ENCODE peak calls at places on chromosomes 4 and X, in four cellular contexts. E is IMR-90, H is mesendoderm, V is H1. K is an unnamed sample.

GRCh38 chr4:42216569-42216968 is 64.1 kb upstream of the BEND4 start:
- DNase-seq in V (no peak), H (no peak), E (no peak), K (no peak)

GRCh38 chr4:39933689-39934590 is 43.8 kb downstream of the PDS5A start:
- DNase-seq in E (peak), H (peak), V (no peak), K (no peak)

GRCh38 chr4:45472490-45472889 is 651.4 kb downstream of the GABRG1 start:
- DNase-seq in V (no peak), E (no peak), H (no peak), K (no peak)

GRCh38 chr4:117134386-117134785 is 49.0 kb upstream of the TRAM1L1 start:
- DNase-seq in V (no peak), H (peak), E (peak), K (peak)

GRCh38 chrX:103393487-103393886 is 17.1 kb downstream of the BEX3 start:
- DNase-seq in H (no peak), V (no peak), E (peak), K (no peak)

GRCh38 chrX:115562492-115562872 is 1.5 kb downstream of the PLS3 start:
- DNase-seq in H (peak), E (peak), V (no peak), K (peak)

GRCh38 chrX:103779156-103779555 is 2.5 kb downstream of the PLP1 start:
- DNase-seq in E (no peak), H (no peak), V (no peak), K (peak)

GRCh38 chr4:147901886-147902285 is 170.0 kb downstream of the ARHGAP10 start:
- DNase-seq in H (no peak), E (peak), V (no peak), K (no peak)

GRCh38 chr4:130031858-130032257 is 935.9 kb downstream of the C4orf33 start:
- DNase-seq in E (no peak), H (no peak), V (no peak), K (no peak)

GRCh38 chrX:53659039-53659438 is 27.5 kb downstream of the HUWE1 start:
- DNase-seq in E (no peak), V (no peak), H (no peak), K (no peak)

GRCh38 chr4:92303621-92304027 is at the start of gene GRID2:
- DNase-seq in V (no peak), H (peak), E (peak), K (peak)

GRCh38 chr4:128244379-128244778 is 43.2 kb downstream of the PGRMC2 start:
- DNase-seq in H (no peak), E (peak), V (no peak), K (no peak)

GRCh38 chrX:132612990-132613564 is 124.2 kb upstream of the MBNL3 start:
- DNase-seq in E (peak), V (no peak), H (peak), K (peak)

GRCh38 chrX:16822723-16823122 is 36.5 kb downstream of the TXLNG start:
- DNase-seq in H (no peak), E (peak), V (no peak), K (no peak)

GRCh38 chrX:13387656-13388421 is 68.0 kb upstream of the ATXN3L start:
- DNase-seq in V (no peak), H (no peak), E (peak), K (no peak)

GRCh38 chrX:9785252-9785943 is 831 bp upstream of the SHROOM2 start:
- DNase-seq in E (no peak), V (no peak), H (no peak), K (no peak)

GRCh38 chr4:141223418-141223817 is 2.7 kb downstream of the ZNF330 start:
- DNase-seq in E (no peak), V (no peak), H (no peak), K (no peak)

GRCh38 chrX:103376979-103377324 is 614 bp downstream of the BEX3 start:
- DNase-seq in H (peak), V (no peak), E (peak), K (peak)

GRCh38 chrX:41779058-41779564 is 55.1 kb downstream of the GPR82 start:
- DNase-seq in V (no peak), H (no peak), E (peak), K (no peak)

GRCh38 chrX:77723684-77724083 is 62.3 kb downstream of the ATRX start:
- DNase-seq in E (no peak), V (no peak), H (no peak), K (no peak)

GRCh38 chr4:88897180-88897579 is 159.8 kb downstream of the FAM13A start:
- DNase-seq in E (peak), H (no peak), V (no peak), K (no peak)

GRCh38 chr4:73172166-73172565 is 86.4 kb downstream of the ANKRD17 start:
- DNase-seq in E (peak), V (no peak), H (no peak), K (no peak)

GRCh38 chr4:8192748-8193738 is 6.0 kb upstream of the SH3TC1 start:
- DNase-seq in E (peak), H (no peak), V (no peak), K (no peak)

GRCh38 chr4:7398104-7398423 is 36.7 kb downstream of the PSAPL1 start:
- DNase-seq in H (no peak), E (peak), V (no peak), K (no peak)

GRCh38 chrX:134803551-134804183 is 145.4 kb upstream of the PLAC1 start:
- DNase-seq in H (peak), V (no peak), E (no peak), K (no peak)

GRCh38 chr4:164799410-164799809 is 45.5 kb downstream of the SMIM31 start:
- DNase-seq in V (peak), E (no peak), H (no peak), K (peak)

GRCh38 chr4:2537011-2537830 is 774 bp downstream of the FAM193A start:
- DNase-seq in V (no peak), H (peak), E (peak), K (peak)

GRCh38 chr4:9925750-9926439 is 95.4 kb downstream of the SLC2A9 start:
- DNase-seq in H (no peak), E (no peak), V (no peak), K (no peak)

GRCh38 chr4:63017300-63017699 is 1392.0 kb downstream of the TECRL start:
- DNase-seq in E (no peak), V (no peak), H (no peak), K (no peak)

GRCh38 chr4:21753084-21753760 is 195.3 kb downstream of the KCNIP4 start:
- DNase-seq in V (no peak), H (peak), E (no peak), K (no peak)

GRCh38 chrX:23820235-23820782 is 37.3 kb downstream of the SAT1 start:
- DNase-seq in H (no peak), V (no peak), E (no peak), K (no peak)

DNA sequence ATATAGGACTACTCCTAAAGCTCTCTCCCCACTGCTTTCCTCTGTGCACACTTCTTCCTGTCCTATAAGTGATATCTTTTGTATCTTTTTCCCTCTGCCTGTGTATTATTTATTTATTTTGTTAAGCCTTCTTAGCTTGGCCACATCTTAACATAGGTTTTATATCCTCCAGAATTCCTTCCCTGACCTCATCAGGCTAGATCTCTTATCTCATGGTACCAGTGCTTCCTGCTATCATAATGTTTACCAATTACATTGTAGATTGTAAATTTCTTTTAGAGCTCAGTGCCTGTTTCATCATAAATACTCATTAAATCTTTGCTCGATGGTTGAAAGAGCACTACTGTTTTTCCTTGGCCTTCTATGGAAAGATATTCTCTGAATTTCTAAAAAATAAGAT is 22.3 kb downstream of the ERVMER34-1 start:
- DNase-seq in H (no peak), E (no peak), V (no peak), K (no peak)
- H4K5ac ChIP-seq in H (no peak), E (no peak), V (no peak), K (no peak)

DNA sequence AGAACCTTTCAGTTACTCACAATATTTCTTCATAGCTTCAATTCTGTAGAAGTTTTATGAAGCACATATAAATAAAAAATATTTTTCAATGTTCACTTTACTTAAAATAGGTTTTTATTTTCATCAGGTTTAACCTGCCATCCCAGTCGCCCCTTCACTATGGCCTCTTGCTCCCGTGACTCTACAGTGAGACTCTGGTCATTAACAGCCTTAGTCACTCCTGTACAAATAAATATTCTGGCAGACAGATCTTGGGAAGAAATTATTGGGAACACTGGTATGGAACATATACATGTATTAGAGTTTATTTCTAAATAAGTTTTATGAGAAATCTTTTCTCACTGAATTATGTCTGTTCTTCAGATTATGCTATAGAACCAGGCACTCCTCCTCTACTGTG is 45.7 kb downstream of the SPATA4 start:
- DNase-seq in E (peak), V (no peak), H (no peak), K (no peak)
- H3K4me2 ChIP-seq in E (no peak), V (no peak), H (no peak), K (no peak)

GRCh38 chr4:149781150-149781549 is 34.5 kb downstream of the IQCM start:
- DNase-seq in V (no peak), H (no peak), E (peak), K (no peak)

GRCh38 chr4:149784018-149784417 is 31.6 kb downstream of the IQCM start:
- DNase-seq in H (no peak), E (peak), V (no peak), K (no peak)

GRCh38 chr4:149788286-149788685 is 27.4 kb downstream of the IQCM start:
- DNase-seq in H (no peak), V (no peak), E (no peak), K (no peak)

GRCh38 chr4:149790172-149790907 is 25.3 kb downstream of the IQCM start:
- DNase-seq in V (no peak), H (no peak), E (no peak), K (no peak)

DNA sequence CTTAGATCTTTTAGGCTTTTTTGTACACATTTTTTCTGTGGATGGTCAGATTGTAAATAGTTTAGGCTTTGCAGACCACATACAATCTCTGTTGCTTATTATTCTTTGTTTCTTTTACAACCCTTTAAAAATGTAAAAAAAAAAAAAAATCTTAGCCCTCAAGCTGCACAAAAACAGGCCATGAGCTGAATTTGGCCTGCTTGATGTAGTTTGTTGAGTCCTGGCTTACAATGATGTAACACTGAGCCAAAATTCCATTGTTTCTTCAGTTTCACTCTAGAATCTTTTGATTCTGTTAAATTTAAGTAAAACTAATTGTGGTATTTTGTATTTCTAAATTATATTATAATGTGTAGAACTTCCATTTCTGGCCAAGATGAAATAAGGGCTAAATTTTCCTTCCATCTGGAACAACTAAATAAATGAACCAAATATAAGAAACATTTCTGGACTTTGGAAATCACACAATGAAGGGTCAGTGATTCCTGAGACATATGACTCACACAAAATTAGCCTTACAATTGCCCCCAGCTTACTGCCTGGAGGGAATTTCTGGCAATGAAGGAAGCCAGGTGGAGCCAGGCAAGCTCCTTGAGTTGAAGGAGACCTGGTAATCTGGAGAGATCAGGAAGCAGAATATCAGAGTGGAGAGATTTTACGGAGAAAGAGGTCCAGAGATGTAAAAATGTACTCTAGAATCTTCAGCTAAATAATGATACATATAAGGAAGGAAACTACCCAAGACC is 29.8 kb downstream of the IQCM start:
- DNase-seq in V (peak), H (peak), E (peak), K (peak)
- H4K5ac ChIP-seq in V (no peak), H (no peak), E (no peak), K (no peak)

GRCh38 chr4:180664766-180665368 is 1578.3 kb upstream of the TENM3 start:
- DNase-seq in H (peak), V (peak), E (peak), K (peak)

GRCh38 chr4:180669637-180670036 is 1573.6 kb upstream of the TENM3 start:
- DNase-seq in E (peak), H (peak), V (no peak), K (no peak)

GRCh38 chr4:180668732-180669131 is 1574.5 kb upstream of the TENM3 start:
- DNase-seq in H (no peak), E (no peak), V (no peak), K (no peak)

GRCh38 chr4:180665994-180666818 is 1577.0 kb upstream of the TENM3 start:
- DNase-seq in E (peak), V (no peak), H (peak), K (peak)

GRCh38 chr4:180665481-180665880 is 1577.7 kb upstream of the TENM3 start:
- DNase-seq in H (no peak), V (no peak), E (no peak), K (no peak)
- H3K4me2 ChIP-seq in H (no peak), V (no peak), E (no peak), K (no peak)

GRCh38 chr4:153064571-153064970 is 128.4 kb downstream of the FHDC1 start:
- DNase-seq in H (no peak), E (no peak), V (no peak), K (peak)
- H4K5ac ChIP-seq in H (no peak), E (no peak), V (no peak), K (no peak)

GRCh38 chr4:25417014-25417413 is 40.0 kb downstream of the ANAPC4 start:
- DNase-seq in E (no peak), H (no peak), V (no peak), K (no peak)
- H3K4me2 ChIP-seq in E (no peak), H (no peak), V (no peak), K (no peak)

GRCh38 chr4:173521474-173522159 is 8.4 kb downstream of the HAND2 start:
- DNase-seq in H (no peak), E (no peak), V (no peak), K (no peak)
- H4K5ac ChIP-seq in H (no peak), E (no peak), V (no peak), K (no peak)

GRCh38 chrX:107729558-107730297 is 45.9 kb downstream of the TSC22D3 start:
- DNase-seq in E (no peak), H (peak), V (no peak), K (peak)

GRCh38 chrX:107730298-107730655 is 45.3 kb downstream of the TSC22D3 start:
- DNase-seq in E (no peak), V (no peak), H (no peak), K (no peak)

GRCh38 chrX:107730991-107731766 is 44.4 kb downstream of the TSC22D3 start:
- DNase-seq in H (no peak), E (peak), V (no peak), K (no peak)

GRCh38 chrX:107733686-107734085 is 41.9 kb downstream of the TSC22D3 start:
- DNase-seq in V (no peak), H (no peak), E (no peak), K (no peak)

DNA sequence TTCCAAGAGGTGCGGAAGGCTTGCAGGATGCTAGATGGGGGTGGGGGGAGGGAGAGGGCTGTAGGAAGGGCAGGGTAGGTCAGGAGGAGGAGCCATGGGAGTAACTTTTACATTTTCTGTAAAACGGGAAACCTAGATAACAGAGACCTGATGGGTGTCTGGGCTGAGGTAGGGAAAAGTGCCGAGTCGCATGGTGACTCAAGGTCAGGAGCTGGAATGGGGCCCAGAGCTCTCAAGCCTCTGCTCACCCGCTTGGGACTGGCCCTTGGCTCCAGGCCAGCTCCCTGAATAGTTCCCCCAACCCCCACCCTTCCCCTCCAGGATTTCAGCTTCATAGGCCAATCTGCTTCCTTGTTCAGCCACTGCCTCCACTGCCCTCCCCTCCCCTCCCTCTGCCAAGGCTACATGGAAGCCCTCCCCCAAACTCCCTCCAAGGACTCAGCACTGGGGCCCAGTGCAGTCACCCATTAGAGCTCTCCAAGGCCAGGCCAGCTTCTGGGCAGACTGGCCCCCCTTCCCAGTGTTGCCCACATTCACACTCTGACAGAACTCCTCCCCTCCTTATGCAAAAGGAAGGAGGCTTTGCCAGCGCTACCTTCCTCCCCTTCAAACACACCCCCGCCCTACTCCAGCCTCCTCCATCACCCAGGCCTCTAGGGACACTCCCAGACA is 43.6 kb downstream of the TSC22D3 start:
- DNase-seq in V (no peak), H (peak), E (peak), K (peak)
- H3K4me2 ChIP-seq in V (peak), H (no peak), E (no peak), K (no peak)

GRCh38 chr4:76998251-76998901 is 48.8 kb downstream of the SEPTIN11 start:
- DNase-seq in V (no peak), H (peak), E (peak), K (no peak)

GRCh38 chr4:76995776-76996175 is 46.2 kb downstream of the SEPTIN11 start:
- DNase-seq in E (no peak), V (no peak), H (no peak), K (no peak)

GRCh38 chr4:76993787-76994641 is 44.5 kb downstream of the SEPTIN11 start:
- DNase-seq in E (no peak), V (no peak), H (no peak), K (no peak)

GRCh38 chr4:76997454-76997853 is 47.9 kb downstream of the SEPTIN11 start:
- DNase-seq in H (no peak), V (no peak), E (no peak), K (no peak)

DNA sequence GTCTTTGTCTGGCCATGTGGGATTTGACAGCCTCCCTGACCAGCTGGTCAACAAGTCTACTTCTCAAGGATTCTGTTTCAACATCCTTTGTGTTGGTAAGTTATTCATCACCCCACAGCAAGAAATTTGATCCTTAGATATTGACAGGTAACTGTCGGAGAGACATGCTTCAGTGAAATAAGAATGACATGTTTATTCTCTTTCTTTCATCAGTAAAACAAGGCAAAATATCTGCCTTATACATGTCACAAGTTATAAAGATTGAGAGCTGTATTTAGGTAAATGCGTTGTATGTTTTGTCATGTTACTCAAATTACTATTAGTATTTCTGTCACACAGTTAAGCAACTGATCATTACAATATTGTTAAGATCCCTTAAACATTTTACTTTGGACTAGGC is 46.9 kb downstream of the SEPTIN11 start:
- DNase-seq in E (no peak), H (no peak), V (no peak), K (no peak)
- H4K5ac ChIP-seq in E (no peak), H (no peak), V (no peak), K (no peak)